ENCODE peak calls at places on chromosomes 3 and 15, in ten cellular contexts. G is IMR-90, Z is ascending aorta, R is lower leg skin, X is mammary epithelial cell, K is AG04450, E is fibroblast of villous mesenchyme, F is hepatocyte, J is psoas muscle, O is adrenal gland. N is an unnamed sample.

GRCh38 chr15:74781673-74782595 is at the start of gene CSK:
- DNase-seq in G (peak; percentile 51), Z (no peak), R (no peak), X (peak; percentile 49), K (no peak), E (peak; percentile 62), F (peak; percentile 92), J (peak; percentile 82), O (peak; percentile 65), N (peak; percentile 66)

GRCh38 chr15:62711691-62712454 is 330.7 kb upstream of the TPM1 start:
- DNase-seq in G (peak; percentile 51), Z (no peak), R (no peak), X (peak; percentile 35), K (no peak), E (no peak), F (no peak), J (no peak), O (no peak), N (peak; percentile 13)

GRCh38 chr3:195224156-195224979 is 46.6 kb downstream of the XXYLT1 start:
- DNase-seq in G (no peak), Z (no peak), R (no peak), X (no peak), K (no peak), E (no peak), F (no peak), J (no peak), O (no peak), N (no peak)

GRCh38 chr3:87260270-87260669 is 16.1 kb downstream of the POU1F1 start:
- DNase-seq in G (peak; percentile 51), Z (no peak), R (no peak), X (peak; percentile 24), K (peak; percentile 10), E (peak; percentile 62), F (peak; percentile 78), J (no peak), O (peak; percentile 37), N (peak; percentile 70)

GRCh38 chr3:152155654-152156053 is 113.1 kb upstream of the MBNL1 start:
- DNase-seq in G (no peak), Z (no peak), R (no peak), X (no peak), K (no peak), E (no peak), F (no peak), J (no peak), O (no peak), N (no peak)

GRCh38 chr15:52383100-52383588 is 87.5 kb upstream of the MYO5C start:
- DNase-seq in G (peak; percentile 45), Z (no peak), R (no peak), X (no peak), K (no peak), E (no peak), F (no peak), J (no peak), O (no peak), N (peak; percentile 45)

GRCh38 chr3:97821413-97821809 is 400 bp upstream of the CRYBG3 start:
- DNase-seq in G (no peak), Z (no peak), R (peak; percentile 32), X (no peak), K (no peak), E (peak; percentile 71), F (peak; percentile 66), J (peak; percentile 49), O (peak; percentile 64), N (peak; percentile 57)

GRCh38 chr3:172156309-172156998 is 117.1 kb downstream of the FNDC3B start:
- DNase-seq in G (no peak), Z (no peak), R (peak; percentile 69), X (peak; percentile 95), K (no peak), E (no peak), F (no peak), J (peak; percentile 46), O (peak; percentile 58), N (no peak)

GRCh38 chr3:2024037-2024436 is 74.6 kb upstream of the CNTN4 start:
- DNase-seq in G (no peak), Z (no peak), R (no peak), X (no peak), K (no peak), E (no peak), F (no peak), J (no peak), O (no peak), N (no peak)

GRCh38 chr3:11385329-11385728 is 113.1 kb downstream of the ATG7 start:
- DNase-seq in G (peak; percentile 24), Z (no peak), R (no peak), X (peak; percentile 76), K (no peak), E (peak; percentile 65), F (no peak), J (no peak), O (no peak), N (no peak)

GRCh38 chr3:44827196-44827595 is 34.5 kb upstream of the TMEM42 start:
- DNase-seq in G (no peak), Z (no peak), R (no peak), X (no peak), K (no peak), E (no peak), F (no peak), J (no peak), O (no peak), N (no peak)

GRCh38 chr3:134242649-134243637 is 7.7 kb downstream of the RYK start:
- DNase-seq in G (peak; percentile 92), Z (no peak), R (peak; percentile 51), X (peak; percentile 90), K (peak; percentile 69), E (peak; percentile 92), F (no peak), J (no peak), O (no peak), N (peak; percentile 89)

GRCh38 chr3:46193436-46193835 is 14.7 kb downstream of the CCR1 start:
- DNase-seq in G (no peak), Z (no peak), R (no peak), X (peak; percentile 73), K (no peak), E (peak; percentile 54), F (no peak), J (no peak), O (no peak), N (peak; percentile 24)

GRCh38 chr3:73401058-73401457 is 223.7 kb downstream of the PDZRN3 start:
- DNase-seq in G (peak; percentile 6), Z (no peak), R (no peak), X (no peak), K (no peak), E (peak; percentile 77), F (peak; percentile 37), J (no peak), O (no peak), N (peak; percentile 44)
- TF ChIP-seq CTCF in G (no peak), Z (no peak), R (no peak), X (no peak), K (no peak), E (no peak), F (no peak), J (no peak), O (no peak), N (no peak)

DNA sequence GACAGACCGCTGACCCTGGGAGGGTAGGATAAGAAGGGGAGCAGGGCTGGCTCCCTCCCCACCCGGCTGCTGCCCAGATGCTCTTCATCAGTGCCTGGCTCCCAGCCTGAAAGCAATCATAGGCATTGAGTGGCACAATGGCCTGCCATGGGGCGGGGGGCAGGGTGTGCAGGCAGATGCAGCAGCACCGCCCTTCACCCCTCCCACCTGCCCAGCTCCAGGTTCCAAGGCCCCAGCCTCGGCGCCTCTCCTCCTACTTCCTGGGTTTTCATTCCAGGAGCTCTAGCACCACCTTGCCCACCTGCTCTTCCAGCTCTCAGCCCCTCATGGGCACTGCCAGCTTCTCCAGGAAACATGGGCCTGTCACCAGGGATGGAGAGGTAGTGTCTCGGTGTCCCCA is 101.7 kb downstream of the MEGF11 start:
- DNase-seq in G (no peak), Z (no peak), R (no peak), X (no peak), K (no peak), E (no peak), F (no peak), J (no peak), O (no peak), N (no peak)
- H3K4me3 ChIP-seq in G (no peak overlapping the region), Z (no peak overlapping the region), R (no peak overlapping the region), X (no peak overlapping the region), K (no peak overlapping the region), E (no peak overlapping the region), F (no peak overlapping the region), J (no peak overlapping the region), O (no peak overlapping the region), N (no peak overlapping the region)

GRCh38 chr3:139284221-139284620 is 59.6 kb upstream of the MRPS22 start:
- DNase-seq in G (peak; percentile 41), Z (no peak), R (no peak), X (no peak), K (no peak), E (no peak), F (no peak), J (no peak), O (peak; percentile 48), N (no peak)

GRCh38 chr3:139281512-139282196 is 62.2 kb upstream of the MRPS22 start:
- DNase-seq in G (no peak), Z (no peak), R (peak; percentile 33), X (no peak), K (no peak), E (no peak), F (no peak), J (no peak), O (no peak), N (no peak)

GRCh38 chr3:139283301-139283700 is 60.5 kb upstream of the MRPS22 start:
- DNase-seq in G (no peak), Z (no peak), R (no peak), X (no peak), K (no peak), E (no peak), F (no peak), J (no peak), O (no peak), N (no peak)

GRCh38 chr3:139280027-139280671 is 63.7 kb upstream of the MRPS22 start:
- DNase-seq in G (no peak), Z (no peak), R (no peak), X (no peak), K (no peak), E (no peak), F (no peak), J (no peak), O (no peak), N (no peak)

GRCh38 chr3:139281096-139281495 is 62.7 kb upstream of the MRPS22 start:
- DNase-seq in G (no peak), Z (no peak), R (peak; percentile 17), X (no peak), K (no peak), E (peak; percentile 26), F (no peak), J (no peak), O (peak; percentile 44), N (no peak)
- TF ChIP-seq CTCF in G (no peak), Z (no peak), R (no peak), X (no peak), K (no peak), E (no peak), F (no peak), J (no peak), O (no peak), N (no peak)

GRCh38 chr15:78394981-78395619 is 42.9 kb upstream of the IREB2 start:
- DNase-seq in G (no peak), Z (no peak), R (no peak), X (no peak), K (no peak), E (no peak), F (peak; percentile 53), J (no peak), O (no peak), N (no peak)
- H3K4me3 ChIP-seq in G (no peak overlapping the region), Z (no peak overlapping the region), R (no peak overlapping the region), X (no peak overlapping the region), K (no peak overlapping the region), E (no peak overlapping the region), F (no peak overlapping the region), J (no peak overlapping the region), O (no peak overlapping the region), N (no peak overlapping the region)